ENCODE peak calls at places on chromosomes 12 and 14, in five cellular contexts. F is Kasumi-1, B is AG20443, P is NB4, V is transverse colon. N is an unnamed sample.

GRCh38 chr12:12896261-12896660 is 4.9 kb downstream of the GPRC5A start:
- DNase-seq in F (no peak), P (no peak), V (no peak), B (peak), N (no peak)

GRCh38 chr14:51395361-51395849 is 155.4 kb downstream of the TMX1 start:
- DNase-seq in P (no peak), F (no peak), B (peak), V (peak), N (peak)

GRCh38 chr14:76777721-76778120 is 16.5 kb downstream of the VASH1 start:
- DNase-seq in F (no peak), P (no peak), V (no peak), B (no peak), N (no peak)

GRCh38 chr12:5096241-5096880 is 52.7 kb downstream of the KCNA5 start:
- DNase-seq in B (peak), F (no peak), V (no peak), P (no peak), N (peak)

GRCh38 chr12:88953029-88953586 is 372.8 kb upstream of the KITLG start:
- DNase-seq in F (no peak), P (no peak), B (no peak), V (no peak), N (no peak)

GRCh38 chr12:8014836-8015235 is 17.7 kb upstream of the FOXJ2 start:
- DNase-seq in V (no peak), B (no peak), F (no peak), P (no peak), N (no peak)

GRCh38 chr12:89960011-89960507 is 251.4 kb upstream of the ATP2B1 start:
- DNase-seq in F (no peak), V (no peak), P (no peak), B (no peak), N (no peak)

GRCh38 chr12:130491421-130492357 is 154.0 kb downstream of the PIWIL1 start:
- DNase-seq in P (no peak), V (no peak), B (no peak), F (no peak), N (no peak)

GRCh38 chr14:35986219-35986573 is 160.1 kb downstream of the BRMS1L start:
- DNase-seq in F (peak), B (no peak), V (no peak), P (peak), N (no peak)

GRCh38 chr12:113889076-113889475 is 77.0 kb downstream of the RBM19 start:
- DNase-seq in P (no peak), V (no peak), F (no peak), B (peak), N (peak)

N was measured in AG08396.